ENCODE peak calls at places on chromosome 20, in ten cellular contexts. C is NCI-H1694; T is mammary epithelial cell; Y is NCI-H1105; K is Calu3; G is progenitor cell of endocrine pancreas; B is HCT116; Q is stomach; J is germinal center; M is effector CD4-positive, alpha-beta T cell. S is an unnamed sample.

GRCh38 chr20:56630086-56630493 is 984 bp downstream of the TFAP2C start:
- DNase-seq in Y (peak; percentile 31), K (peak; percentile 84), B (peak; percentile 54), C (no peak), J (peak; percentile 61), M (no peak), G (peak; percentile 59), Q (peak; percentile 43), T (peak; percentile 95), S (no peak)

GRCh38 chr20:57473246-57474042 is 51.5 kb downstream of the CTCFL start:
- DNase-seq in J (peak; percentile 57), Q (no peak), T (no peak), C (no peak), K (no peak), B (no peak), G (no peak), Y (no peak), M (no peak), S (peak; percentile 12)

GRCh38 chr20:20547221-20547875 is 165.1 kb downstream of the RALGAPA2 start:
- DNase-seq in J (no peak), G (no peak), M (no peak), K (no peak), Q (no peak), B (no peak), Y (no peak), T (peak; percentile 61), C (no peak), S (no peak)

GRCh38 chr20:22379472-22379871 is 204.9 kb downstream of the FOXA2 start:
- DNase-seq in G (no peak), J (no peak), B (peak; percentile 77), C (no peak), K (peak; percentile 25), T (peak; percentile 99), Q (no peak), M (no peak), Y (no peak), S (no peak)

GRCh38 chr20:63843222-63843621 is 12.2 kb upstream of the ZBTB46 start:
- DNase-seq in J (no peak), T (no peak), B (no peak), C (no peak), Y (no peak), Q (no peak), M (no peak), K (no peak), G (no peak), S (no peak)

GRCh38 chr20:41499064-41499463 is 119.1 kb downstream of the CHD6 start:
- DNase-seq in Y (no peak), G (no peak), M (no peak), J (no peak), K (no peak), C (no peak), B (no peak), T (no peak), Q (no peak), S (no peak)

GRCh38 chr20:10179574-10180298 is 38.9 kb upstream of the SNAP25 start:
- DNase-seq in C (peak; percentile 3), K (no peak), Y (no peak), M (no peak), Q (no peak), J (no peak), G (no peak), T (no peak), B (peak; percentile 8), S (no peak)

GRCh38 chr20:37903317-37904007 is 535 bp downstream of the VSTM2L start:
- DNase-seq in M (no peak), Y (no peak), Q (no peak), T (no peak), B (no peak), J (peak; percentile 46), G (no peak), K (peak; percentile 45), C (no peak), S (no peak)

GRCh38 chr20:34578040-34578439 is 19.5 kb downstream of the MAP1LC3A start:
- DNase-seq in J (no peak), Q (no peak), M (no peak), B (no peak), G (no peak), T (no peak), Y (no peak), C (no peak), K (no peak), S (no peak)

GRCh38 chr20:64044484-64045247 is 4.8 kb downstream of the SOX18 start:
- DNase-seq in M (no peak), J (no peak), K (peak; percentile 50), B (peak; percentile 29), Q (no peak), T (peak; percentile 60), G (no peak), Y (no peak), C (no peak), S (no peak)

GRCh38 chr20:44810391-44811149 is at the start of gene RIMS4:
- DNase-seq in C (no peak), B (no peak), Q (no peak), M (no peak), Y (peak; percentile 64), K (peak; percentile 41), G (peak; percentile 23), J (peak; percentile 20), T (no peak), S (no peak)

GRCh38 chr20:57432874-57433491 is 41.8 kb downstream of the RBM38 start:
- DNase-seq in J (peak; percentile 87), B (no peak), T (peak; percentile 21), M (peak; percentile 45), K (peak; percentile 72), C (no peak), G (no peak), Q (peak; percentile 78), Y (no peak), S (peak; percentile 40)

S was measured in naive thymus-derived CD8-positive, alpha-beta T cell.